ENCODE peak calls at places on chromosomes 2 and 18, in five cellular contexts. H is stimulated activated naive CD4-positive, alpha-beta T cell treated with Interleukin-2 at 50 U/mL for 16 hours; X is RWPE1; I is A673; K is activated T-helper 9 cell treated with anti-CD3 and anti-CD28 coated beads, Interleukin-2, amount 50 U/mL, for 16 hours. O is an unnamed sample.

GRCh38 chr2:187826023-187826422 is 271.8 kb upstream of the TFPI start:
- DNase-seq in X (no peak), H (no peak), K (no peak), I (no peak), O (peak)

GRCh38 chr18:10858477-10858876 is 290.9 kb downstream of the PIEZO2 start:
- DNase-seq in X (no peak), H (no peak), K (no peak), I (no peak), O (no peak)

GRCh38 chr2:241324775-241325174 is 9.1 kb downstream of the SEPTIN2 start:
- DNase-seq in H (no peak), X (no peak), I (no peak), K (no peak), O (no peak)

GRCh38 chr2:232563580-232563979 is 13.1 kb downstream of the EIF4E2 start:
- DNase-seq in I (no peak), K (no peak), X (no peak), H (no peak), O (peak)

GRCh38 chr2:41926614-41927580 is 120.9 kb upstream of the PKDCC start:
- DNase-seq in X (no peak), I (no peak), K (no peak), H (no peak), O (no peak)

GRCh38 chr2:110688594-110689091 is 10.8 kb upstream of the BUB1 start:
- DNase-seq in H (no peak), I (peak), X (peak), K (no peak), O (no peak)

GRCh38 chr18:27787543-27787942 is 389.4 kb downstream of the CDH2 start:
- DNase-seq in H (no peak), I (no peak), K (no peak), X (no peak), O (no peak)

GRCh38 chr18:63940008-63940407 is 9.1 kb upstream of the HMSD start:
- DNase-seq in H (no peak), I (no peak), K (no peak), X (no peak), O (no peak)

GRCh38 chr18:32358075-32358474 is 112.6 kb downstream of the GAREM1 start:
- DNase-seq in X (no peak), K (no peak), I (no peak), H (no peak), O (no peak)

GRCh38 chr2:144516417-144516980 is 3.4 kb downstream of the ZEB2 start:
- DNase-seq in I (peak), X (no peak), H (no peak), K (no peak), O (peak)

O was measured in fibroblast of the aortic adventitia.